ENCODE peak calls at places on chromosomes 2 and 18, in five cellular contexts. Q is HCT116, V is prostate gland, F is K562, J is cardiac muscle cell. X is an unnamed sample. For H3K27me3, the result is how much of the 10 kb centered on the place peaks cover.

GRCh38 chr2:60764736-60765534 is 8.9 kb downstream of the PAPOLG start:
- DNase-seq in F (no peak), Q (no peak), J (peak), V (no peak), X (no peak)

GRCh38 chr2:104848526-104848925 is 5.4 kb upstream of the POU3F3 start:
- DNase-seq in F (no peak), Q (no peak), J (no peak), V (no peak), X (no peak)

GRCh38 chr18:7926526-7926925 is 359.4 kb downstream of the PTPRM start:
- DNase-seq in Q (peak), J (no peak), F (peak), V (no peak), X (peak)

GRCh38 chr18:80210312-80211083 is 36.8 kb downstream of the PARD6G start:
- DNase-seq in J (no peak), V (no peak), F (no peak), Q (no peak), X (peak)

GRCh38 chr2:2184549-2185249 is 146.4 kb downstream of the MYT1L start:
- DNase-seq in F (no peak), Q (no peak), V (no peak), J (no peak), X (no peak)

GRCh38 chr2:6492573-6492972 is 373.1 kb downstream of the CMPK2 start:
- DNase-seq in F (no peak), V (no peak), Q (no peak), J (no peak), X (peak)

GRCh38 chr2:226583715-226584114 is 215.9 kb downstream of the IRS1 start:
- DNase-seq in Q (peak), F (no peak), V (no peak), J (peak), X (no peak)

GRCh38 chr2:152552868-152553267 is 164.4 kb downstream of the PRPF40A start:
- DNase-seq in F (no peak), Q (no peak), J (no peak), V (no peak), X (no peak)

GRCh38 chr2:3142961-3143571 is 234.6 kb downstream of the EIPR1 start:
- DNase-seq in F (no peak), Q (no peak), V (peak), J (no peak), X (peak)

GRCh38 chr2:30915485-30915884 is 108.2 kb upstream of the CAPN13 start:
- DNase-seq in V (peak), Q (peak), F (peak), J (no peak), X (peak)

GRCh38 chr2:222442665-222443064 is 18.3 kb downstream of the SGPP2 start:
- DNase-seq in Q (no peak), V (no peak), F (no peak), J (no peak), X (no peak)

GRCh38 chr2:222436040-222436413 is 11.7 kb downstream of the SGPP2 start:
- DNase-seq in F (no peak), V (no peak), Q (no peak), J (no peak), X (no peak)

GRCh38 chr2:222445226-222445625 is 20.9 kb downstream of the SGPP2 start:
- DNase-seq in J (no peak), F (no peak), V (no peak), Q (no peak), X (no peak)

GRCh38 chr2:222439692-222440091 is 15.3 kb downstream of the SGPP2 start:
- DNase-seq in V (no peak), F (no peak), J (peak), Q (no peak), X (no peak)

GRCh38 chr2:222440670-222441422 is 16.5 kb downstream of the SGPP2 start:
- DNase-seq in F (no peak), V (no peak), J (peak), Q (no peak), X (no peak)
- H3K27me3 ChIP-seq in F (under half), V (under half), J (under half), Q (under half), X (under half)

GRCh38 chr2:120353931-120354330 is 8.0 kb downstream of the INHBB start:
- DNase-seq in F (no peak), Q (no peak), J (no peak), V (no peak), X (no peak)

GRCh38 chr2:120352701-120353590 is 7.0 kb downstream of the INHBB start:
- DNase-seq in F (no peak), J (no peak), Q (no peak), V (no peak), X (no peak)

GRCh38 chr2:120354467-120354866 is 8.5 kb downstream of the INHBB start:
- DNase-seq in Q (no peak), V (no peak), J (no peak), F (no peak), X (no peak)

GRCh38 chr2:120354935-120355845 is 9.3 kb downstream of the INHBB start:
- DNase-seq in Q (no peak), V (no peak), F (no peak), J (no peak), X (no peak)

GRCh38 chr2:120353591-120353898 is 7.6 kb downstream of the INHBB start:
- DNase-seq in F (no peak), Q (no peak), J (no peak), V (no peak), X (no peak)
- H3K27me3 ChIP-seq in F (half or more), Q (under half), J (half or more), V (under half), X (under half)

DNA sequence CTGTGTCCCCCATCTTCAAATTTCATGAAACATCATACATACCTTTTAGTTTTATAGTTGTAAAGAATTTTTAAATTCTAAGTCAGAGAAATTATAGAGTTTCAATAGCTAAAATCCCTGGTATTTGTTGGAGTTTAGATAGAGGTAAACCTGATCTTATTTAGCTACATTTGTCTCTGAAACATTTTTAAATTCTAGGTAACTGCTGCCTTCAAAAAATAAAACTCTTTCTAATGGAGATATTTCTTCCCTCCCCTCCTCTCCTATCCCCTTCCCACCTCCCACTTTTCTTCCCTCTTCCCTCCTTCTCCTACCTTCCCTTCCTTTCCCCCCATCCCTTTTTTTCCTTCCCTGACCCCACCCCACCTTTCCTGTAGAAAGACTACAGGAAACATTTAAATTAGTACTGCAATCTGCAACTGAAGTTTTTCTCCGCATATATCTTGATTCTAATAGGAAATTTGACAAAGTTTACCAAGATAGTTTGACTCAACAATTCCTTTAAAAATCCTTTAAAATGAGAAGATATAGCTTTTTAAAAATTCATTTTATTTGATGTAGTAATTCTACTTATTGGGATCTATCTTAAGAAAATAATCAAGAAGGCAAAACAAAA is 4.1 kb downstream of the TACR1 start:
- DNase-seq in F (no peak), Q (no peak), V (no peak), J (no peak), X (no peak)
- H3K27me3 ChIP-seq in F (under half), Q (half or more), V (under half), J (half or more), X (under half)

GRCh38 chr18:76493213-76494107 is 1.6 kb downstream of the ZNF516 start:
- DNase-seq in V (no peak), F (peak), J (peak), Q (no peak), X (no peak)
- H3K27me3 ChIP-seq in V (under half), F (under half), J (under half), Q (under half), X (under half)

DNA sequence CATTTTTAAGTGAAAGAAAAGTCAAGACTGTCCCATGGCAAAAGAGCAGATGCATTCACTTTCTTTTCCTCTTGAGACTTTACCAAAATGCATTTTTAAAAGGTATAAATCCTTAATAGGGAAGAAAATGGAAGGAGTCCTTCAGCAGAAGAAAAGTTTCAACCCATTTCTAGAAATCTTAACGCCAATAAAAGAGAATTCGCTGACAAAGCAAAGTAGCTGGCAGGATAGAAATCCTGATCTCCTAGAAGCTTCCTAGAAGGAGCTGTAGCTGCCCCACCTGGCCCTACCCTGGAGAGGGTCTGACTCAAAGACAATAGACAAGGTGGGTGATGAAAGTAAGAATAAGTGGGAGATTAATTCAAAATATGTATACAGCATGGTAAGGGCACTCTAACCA is 144.9 kb upstream of the PKDCC start:
- DNase-seq in J (no peak), Q (no peak), F (no peak), V (no peak), X (no peak)
- H3K27me3 ChIP-seq in J (under half), Q (under half), F (under half), V (under half), X (under half)

GRCh38 chr2:120637847-120638246 is 97.8 kb upstream of the GLI2 start:
- DNase-seq in Q (no peak), J (no peak), F (no peak), V (no peak), X (no peak)
- H3K27me3 ChIP-seq in Q (under half), J (under half), F (under half), V (under half), X (under half)

GRCh38 chr2:238847432-238847801 is 468 bp upstream of the TWIST2 start:
- DNase-seq in V (no peak), F (no peak), J (no peak), Q (no peak), X (no peak)

GRCh38 chr2:238846503-238847431 is 1.1 kb upstream of the TWIST2 start:
- DNase-seq in J (peak), F (no peak), V (no peak), Q (no peak), X (no peak)

GRCh38 chr2:238841542-238842181 is 6.2 kb upstream of the TWIST2 start:
- DNase-seq in Q (no peak), F (no peak), V (no peak), J (peak), X (no peak)

GRCh38 chr2:238845583-238846480 is 2.1 kb upstream of the TWIST2 start:
- DNase-seq in Q (no peak), V (no peak), F (no peak), J (no peak), X (no peak)

GRCh38 chr2:238843476-238843875 is 4.4 kb upstream of the TWIST2 start:
- DNase-seq in J (no peak), Q (no peak), F (no peak), V (no peak), X (no peak)
- H3K27me3 ChIP-seq in J (under half), Q (under half), F (under half), V (under half), X (under half)